ENCODE peak calls at places on chromosomes 16 and 17, in eight cellular contexts. One of them, this sample, is unnamed.

GRCh38 chr16:23324727-23325126 is 22.6 kb downstream of the SCNN1B start:
- DNase-seq in stimulated activated CD8-positive, alpha-beta memory T cell treated with anti-CD3 and anti-CD28 coated beads, Interleukin-15, amount 100 ng/mL, for 1 hour: no peak
- DNase-seq in neural progenitor cell: no peak
- DNase-seq in left ventricle myocardium inferior: peak
- DNase-seq in EL: no peak
- DNase-seq in activated effector memory CD4-positive, alpha-beta T cell treated with anti-CD3 and anti-CD28 coated beads, Interleukin-2, amount 50 U/mL, for 16 hours: no peak
- DNase-seq in left ventricle myocardium superior: peak
- DNase-seq in NCI-H524: no peak
- DNase-seq in this sample: no peak

GRCh38 chr17:32503251-32504165 is 16.7 kb downstream of the CDK5R1 start:
- DNase-seq in stimulated activated CD8-positive, alpha-beta memory T cell treated with anti-CD3 and anti-CD28 coated beads, Interleukin-15, amount 100 ng/mL, for 1 hour: no peak
- DNase-seq in left ventricle myocardium superior: no peak
- DNase-seq in left ventricle myocardium inferior: no peak
- DNase-seq in NCI-H524: peak
- DNase-seq in EL: peak
- DNase-seq in neural progenitor cell: no peak
- DNase-seq in activated effector memory CD4-positive, alpha-beta T cell treated with anti-CD3 and anti-CD28 coated beads, Interleukin-2, amount 50 U/mL, for 16 hours: no peak
- DNase-seq in this sample: no peak

GRCh38 chr17:72516772-72517399 is 396.1 kb downstream of the SOX9 start:
- DNase-seq in EL: no peak
- DNase-seq in activated effector memory CD4-positive, alpha-beta T cell treated with anti-CD3 and anti-CD28 coated beads, Interleukin-2, amount 50 U/mL, for 16 hours: no peak
- DNase-seq in stimulated activated CD8-positive, alpha-beta memory T cell treated with anti-CD3 and anti-CD28 coated beads, Interleukin-15, amount 100 ng/mL, for 1 hour: no peak
- DNase-seq in neural progenitor cell: peak
- DNase-seq in left ventricle myocardium superior: peak
- DNase-seq in left ventricle myocardium inferior: no peak
- DNase-seq in NCI-H524: no peak
- DNase-seq in this sample: no peak

GRCh38 chr16:75219088-75219487 is 300 bp downstream of the CTRB1 start:
- DNase-seq in activated effector memory CD4-positive, alpha-beta T cell treated with anti-CD3 and anti-CD28 coated beads, Interleukin-2, amount 50 U/mL, for 16 hours: no peak
- DNase-seq in neural progenitor cell: no peak
- DNase-seq in left ventricle myocardium superior: no peak
- DNase-seq in stimulated activated CD8-positive, alpha-beta memory T cell treated with anti-CD3 and anti-CD28 coated beads, Interleukin-15, amount 100 ng/mL, for 1 hour: no peak
- DNase-seq in NCI-H524: no peak
- DNase-seq in EL: no peak
- DNase-seq in left ventricle myocardium inferior: no peak
- DNase-seq in this sample: no peak

GRCh38 chr17:79747508-79748295 is 17.0 kb downstream of the ENPP7 start:
- DNase-seq in left ventricle myocardium inferior: no peak
- DNase-seq in neural progenitor cell: peak
- DNase-seq in stimulated activated CD8-positive, alpha-beta memory T cell treated with anti-CD3 and anti-CD28 coated beads, Interleukin-15, amount 100 ng/mL, for 1 hour: no peak
- DNase-seq in left ventricle myocardium superior: no peak
- DNase-seq in EL: no peak
- DNase-seq in NCI-H524: peak
- DNase-seq in activated effector memory CD4-positive, alpha-beta T cell treated with anti-CD3 and anti-CD28 coated beads, Interleukin-2, amount 50 U/mL, for 16 hours: no peak
- DNase-seq in this sample: no peak

GRCh38 chr17:82325286-82326180 is 8.0 kb downstream of the SECTM1 start:
- DNase-seq in activated effector memory CD4-positive, alpha-beta T cell treated with anti-CD3 and anti-CD28 coated beads, Interleukin-2, amount 50 U/mL, for 16 hours: no peak
- DNase-seq in stimulated activated CD8-positive, alpha-beta memory T cell treated with anti-CD3 and anti-CD28 coated beads, Interleukin-15, amount 100 ng/mL, for 1 hour: no peak
- DNase-seq in NCI-H524: no peak
- DNase-seq in neural progenitor cell: no peak
- DNase-seq in EL: no peak
- DNase-seq in left ventricle myocardium inferior: no peak
- DNase-seq in left ventricle myocardium superior: no peak
- DNase-seq in this sample: no peak

GRCh38 chr17:40551091-40551873 is 14.0 kb downstream of the CCR7 start:
- DNase-seq in left ventricle myocardium superior: peak
- DNase-seq in stimulated activated CD8-positive, alpha-beta memory T cell treated with anti-CD3 and anti-CD28 coated beads, Interleukin-15, amount 100 ng/mL, for 1 hour: no peak
- DNase-seq in neural progenitor cell: no peak
- DNase-seq in EL: peak
- DNase-seq in activated effector memory CD4-positive, alpha-beta T cell treated with anti-CD3 and anti-CD28 coated beads, Interleukin-2, amount 50 U/mL, for 16 hours: peak
- DNase-seq in left ventricle myocardium inferior: peak
- DNase-seq in NCI-H524: no peak
- DNase-seq in this sample: no peak

GRCh38 chr17:77437017-77437416 is 296.2 kb downstream of the SEC14L1 start:
- DNase-seq in neural progenitor cell: no peak
- DNase-seq in EL: peak
- DNase-seq in left ventricle myocardium superior: peak
- DNase-seq in left ventricle myocardium inferior: peak
- DNase-seq in stimulated activated CD8-positive, alpha-beta memory T cell treated with anti-CD3 and anti-CD28 coated beads, Interleukin-15, amount 100 ng/mL, for 1 hour: no peak
- DNase-seq in activated effector memory CD4-positive, alpha-beta T cell treated with anti-CD3 and anti-CD28 coated beads, Interleukin-2, amount 50 U/mL, for 16 hours: peak
- DNase-seq in NCI-H524: peak
- DNase-seq in this sample: no peak

GRCh38 chr17:1612400-1612799 is 16.2 kb downstream of the SLC43A2 start:
- DNase-seq in activated effector memory CD4-positive, alpha-beta T cell treated with anti-CD3 and anti-CD28 coated beads, Interleukin-2, amount 50 U/mL, for 16 hours: no peak
- DNase-seq in left ventricle myocardium inferior: no peak
- DNase-seq in NCI-H524: no peak
- DNase-seq in left ventricle myocardium superior: no peak
- DNase-seq in stimulated activated CD8-positive, alpha-beta memory T cell treated with anti-CD3 and anti-CD28 coated beads, Interleukin-15, amount 100 ng/mL, for 1 hour: no peak
- DNase-seq in neural progenitor cell: no peak
- DNase-seq in EL: no peak
- DNase-seq in this sample: no peak

GRCh38 chr16:48492131-48492530 is 106.9 kb upstream of the SIAH1 start:
- DNase-seq in NCI-H524: no peak
- DNase-seq in neural progenitor cell: no peak
- DNase-seq in stimulated activated CD8-positive, alpha-beta memory T cell treated with anti-CD3 and anti-CD28 coated beads, Interleukin-15, amount 100 ng/mL, for 1 hour: no peak
- DNase-seq in left ventricle myocardium inferior: no peak
- DNase-seq in EL: no peak
- DNase-seq in left ventricle myocardium superior: no peak
- DNase-seq in activated effector memory CD4-positive, alpha-beta T cell treated with anti-CD3 and anti-CD28 coated beads, Interleukin-2, amount 50 U/mL, for 16 hours: no peak
- DNase-seq in this sample: no peak

GRCh38 chr17:55420067-55420775 is 1.4 kb downstream of the MMD start:
- DNase-seq in stimulated activated CD8-positive, alpha-beta memory T cell treated with anti-CD3 and anti-CD28 coated beads, Interleukin-15, amount 100 ng/mL, for 1 hour: no peak
- DNase-seq in left ventricle myocardium inferior: no peak
- DNase-seq in NCI-H524: no peak
- DNase-seq in left ventricle myocardium superior: no peak
- DNase-seq in activated effector memory CD4-positive, alpha-beta T cell treated with anti-CD3 and anti-CD28 coated beads, Interleukin-2, amount 50 U/mL, for 16 hours: no peak
- DNase-seq in EL: no peak
- DNase-seq in neural progenitor cell: no peak
- DNase-seq in this sample: no peak

GRCh38 chr16:15880909-15881308 is 7.5 kb downstream of the CEP20 start:
- DNase-seq in EL: no peak
- DNase-seq in left ventricle myocardium inferior: no peak
- DNase-seq in activated effector memory CD4-positive, alpha-beta T cell treated with anti-CD3 and anti-CD28 coated beads, Interleukin-2, amount 50 U/mL, for 16 hours: no peak
- DNase-seq in NCI-H524: no peak
- DNase-seq in stimulated activated CD8-positive, alpha-beta memory T cell treated with anti-CD3 and anti-CD28 coated beads, Interleukin-15, amount 100 ng/mL, for 1 hour: no peak
- DNase-seq in neural progenitor cell: no peak
- DNase-seq in left ventricle myocardium superior: no peak
- DNase-seq in this sample: no peak

GRCh38 chr17:72120878-72121163 is at the start of gene SOX9:
- DNase-seq in left ventricle myocardium superior: peak
- DNase-seq in left ventricle myocardium inferior: peak
- DNase-seq in NCI-H524: peak
- DNase-seq in EL: peak
- DNase-seq in activated effector memory CD4-positive, alpha-beta T cell treated with anti-CD3 and anti-CD28 coated beads, Interleukin-2, amount 50 U/mL, for 16 hours: no peak
- DNase-seq in stimulated activated CD8-positive, alpha-beta memory T cell treated with anti-CD3 and anti-CD28 coated beads, Interleukin-15, amount 100 ng/mL, for 1 hour: no peak
- DNase-seq in neural progenitor cell: peak
- DNase-seq in this sample: no peak

GRCh38 chr17:19386276-19386863 is 620 bp downstream of the MFAP4 start:
- DNase-seq in NCI-H524: peak
- DNase-seq in stimulated activated CD8-positive, alpha-beta memory T cell treated with anti-CD3 and anti-CD28 coated beads, Interleukin-15, amount 100 ng/mL, for 1 hour: no peak
- DNase-seq in left ventricle myocardium inferior: peak
- DNase-seq in activated effector memory CD4-positive, alpha-beta T cell treated with anti-CD3 and anti-CD28 coated beads, Interleukin-2, amount 50 U/mL, for 16 hours: no peak
- DNase-seq in neural progenitor cell: peak
- DNase-seq in left ventricle myocardium superior: peak
- DNase-seq in EL: peak
- DNase-seq in this sample: no peak

GRCh38 chr17:17055286-17056166 is 13.3 kb downstream of the MPRIP start:
- DNase-seq in neural progenitor cell: no peak
- DNase-seq in stimulated activated CD8-positive, alpha-beta memory T cell treated with anti-CD3 and anti-CD28 coated beads, Interleukin-15, amount 100 ng/mL, for 1 hour: no peak
- DNase-seq in NCI-H524: peak
- DNase-seq in left ventricle myocardium superior: no peak
- DNase-seq in EL: peak
- DNase-seq in activated effector memory CD4-positive, alpha-beta T cell treated with anti-CD3 and anti-CD28 coated beads, Interleukin-2, amount 50 U/mL, for 16 hours: peak
- DNase-seq in left ventricle myocardium inferior: no peak
- DNase-seq in this sample: no peak

This sample was measured in activated CD8-positive, alpha-beta memory T cell treated with anti-CD3 and anti-CD28 coated beads for 1 hour.